ENCODE peak calls at places on chromosomes 16 and 17, in five cellular contexts. B, L, V, R and G are unnamed samples.

GRCh38 chr17:69300222-69300621 is 26.7 kb downstream of the ABCA5 start:
- DNase-seq in B (no peak), L (no peak), V (no peak), R (no peak), G (no peak)

GRCh38 chr17:31093866-31094599 is 744 bp upstream of the NF1 start:
- DNase-seq in B (no peak), L (no peak), V (no peak), R (no peak), G (no peak)

GRCh38 chr16:54506691-54507090 is 220.1 kb upstream of the IRX3 start:
- DNase-seq in B (no peak), L (no peak), V (peak; percentile 70), R (no peak), G (no peak)

GRCh38 chr16:20610192-20610891 is 34.2 kb upstream of the ACSM2B start:
- DNase-seq in B (peak; percentile 88), L (no peak), V (peak; percentile 30), R (no peak), G (no peak)

GRCh38 chr17:61218438-61218837 is 181.2 kb upstream of the TBX2 start:
- DNase-seq in B (no peak), L (no peak), V (no peak), R (peak; percentile 86), G (no peak)

GRCh38 chr17:43351686-43352085 is 47.1 kb upstream of the ARL4D start:
- DNase-seq in B (no peak), L (no peak), V (no peak), R (no peak), G (no peak)

GRCh38 chr17:47192549-47192948 is 3.5 kb upstream of the CDC27 start:
- DNase-seq in B (no peak), L (no peak), V (no peak), R (no peak), G (no peak)

GRCh38 chr16:28901862-28902261 is 23.2 kb downstream of the RABEP2 start:
- DNase-seq in B (no peak), L (no peak), V (no peak), R (no peak), G (no peak)

GRCh38 chr16:24909856-24910255 is 64.1 kb downstream of the SLC5A11 start:
- DNase-seq in B (no peak), L (no peak), V (no peak), R (no peak), G (no peak)

GRCh38 chr17:16934133-16934795 is 37.7 kb downstream of the TNFRSF13B start:
- DNase-seq in B (no peak), L (no peak), V (no peak), R (no peak), G (no peak)

GRCh38 chr17:22305356-22306071 is 613.2 kb downstream of the KCNJ18 start:
- DNase-seq in B (no peak), L (no peak), V (no peak), R (no peak), G (no peak)

DNA sequence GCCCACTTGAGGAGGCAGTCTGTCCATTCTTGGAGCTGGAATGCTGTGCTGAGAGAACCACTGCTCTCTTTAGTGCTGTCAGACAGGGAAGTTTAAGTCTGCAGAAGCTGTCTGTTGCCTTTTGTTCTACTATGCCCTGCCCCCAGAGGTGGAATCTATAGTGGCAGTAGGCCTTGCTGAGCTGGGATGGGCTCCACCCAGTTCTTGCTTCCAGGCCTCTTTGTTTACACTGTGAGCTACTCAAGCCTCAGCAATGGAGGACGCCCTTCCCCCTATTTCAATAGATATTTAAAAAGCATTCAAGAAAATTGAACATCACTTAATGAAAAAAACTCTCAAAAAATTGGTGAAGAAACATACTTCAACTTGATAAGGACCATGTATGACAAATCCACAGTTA is 313.5 kb downstream of the PHKB start:
- DNase-seq in B (no peak), L (peak; percentile 4), V (no peak), R (peak; percentile 52), G (peak; percentile 8)
- TF ChIP-seq CTCF in B (no peak), L (no peak), V (no peak), R (peak; percentile 9), G (peak; percentile 29)

DNA sequence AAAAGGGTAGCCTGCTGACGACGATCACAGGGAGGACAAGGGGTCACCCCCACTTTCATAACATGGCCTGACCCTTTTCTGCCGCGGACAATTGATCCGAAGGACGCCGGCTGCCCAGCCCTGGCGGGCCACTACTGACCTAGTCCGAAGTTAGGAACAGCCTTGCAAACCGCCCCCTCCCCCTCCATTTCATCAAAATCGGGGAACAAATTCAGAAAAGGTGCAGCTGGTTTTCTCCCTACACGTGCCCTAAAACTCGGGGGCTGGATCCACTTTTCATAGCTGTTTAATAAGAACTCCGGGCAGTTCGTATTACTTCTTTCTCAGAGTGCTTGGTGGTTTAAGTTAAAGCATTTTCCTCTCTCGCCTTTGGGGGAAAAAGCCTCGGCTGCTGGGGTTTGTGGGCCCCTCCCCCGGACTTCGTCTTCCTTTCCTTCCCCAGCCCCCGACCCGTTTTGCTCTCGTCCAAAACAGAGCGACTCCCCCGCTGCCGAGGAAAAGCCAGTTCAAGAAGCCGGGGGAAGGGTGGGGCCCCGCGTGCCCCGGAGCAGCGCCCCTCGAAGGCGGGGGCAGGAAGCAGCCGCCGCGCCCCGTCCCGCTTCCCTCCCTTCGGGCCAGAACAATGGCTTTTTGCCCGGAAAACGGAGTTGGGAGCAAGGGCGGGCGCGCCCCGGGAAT is 643 bp upstream of the CBX2 start:
- DNase-seq in B (no peak), L (peak; percentile 80), V (peak; percentile 58), R (peak; percentile 32), G (peak; percentile 64)
- TF ChIP-seq CTCF in B (no peak), L (no peak), V (peak; percentile 36), R (peak; percentile 28), G (peak; percentile 55)

DNA sequence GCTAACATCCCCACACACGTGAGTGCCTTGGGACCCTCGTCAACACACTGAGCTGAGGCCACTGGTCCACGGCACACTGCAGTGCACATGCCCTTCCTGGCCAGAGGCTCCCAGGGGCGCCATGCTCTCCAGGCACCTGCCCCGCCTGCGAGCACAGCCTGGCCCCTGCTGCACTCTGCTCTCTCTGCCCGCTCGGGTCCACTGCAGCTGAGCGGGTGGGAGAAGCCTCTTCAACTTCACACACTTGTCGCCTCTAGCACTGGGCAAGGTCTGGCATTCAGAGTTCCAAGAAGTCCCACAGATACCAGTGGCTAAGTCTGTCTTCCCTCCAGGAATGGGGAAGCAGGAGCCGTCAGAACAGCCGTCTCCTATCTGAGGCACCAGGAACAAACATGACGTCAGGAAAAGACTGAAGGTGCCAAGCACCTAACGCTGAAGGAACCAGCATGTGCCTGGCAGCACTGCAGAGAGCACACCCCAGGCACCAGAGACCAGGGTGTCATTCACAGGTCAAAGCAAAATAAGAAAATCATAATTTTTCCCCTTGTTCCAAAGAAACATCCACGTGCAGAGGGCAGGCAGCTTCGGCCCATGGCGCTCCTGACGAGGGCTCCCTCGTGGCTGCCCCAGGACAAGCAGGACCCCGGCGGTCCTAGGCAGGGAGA is 82.9 kb downstream of the ZNF778 start:
- DNase-seq in B (no peak), L (no peak), V (no peak), R (peak; percentile 65), G (no peak)
- TF ChIP-seq CTCF in B (no peak), L (no peak), V (no peak), R (no peak), G (no peak)

GRCh38 chr17:28576758-28577465 is at the start of gene ALDOC:
- DNase-seq in B (no peak), L (peak; percentile 87), V (peak; percentile 97), R (peak; percentile 91), G (peak; percentile 87)
- TF ChIP-seq CTCF in B (no peak), L (no peak), V (no peak), R (no peak), G (no peak)

DNA sequence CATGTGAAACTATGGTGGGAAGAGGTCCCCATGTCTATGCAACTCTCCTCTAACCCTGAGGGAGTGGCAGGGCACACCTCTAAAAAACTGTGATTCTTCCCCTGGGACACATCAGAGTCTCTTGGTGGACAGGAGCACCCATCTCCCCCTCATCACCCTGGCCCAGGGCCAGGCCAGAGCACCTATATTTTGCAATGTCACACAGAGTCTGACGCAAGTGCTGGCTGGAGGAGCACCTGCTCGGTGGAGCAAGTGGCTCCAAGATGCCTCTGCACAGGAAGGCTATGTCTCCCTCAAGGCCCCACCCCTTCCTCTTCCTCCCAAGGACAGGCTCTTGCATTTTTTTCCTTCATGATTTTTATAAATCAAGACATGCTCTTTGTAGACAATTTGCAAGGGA is 13.3 kb downstream of the SNN start:
- DNase-seq in B (no peak), L (no peak), V (no peak), R (no peak), G (no peak)
- TF ChIP-seq CTCF in B (no peak), L (no peak), V (no peak), R (no peak), G (no peak)

DNA sequence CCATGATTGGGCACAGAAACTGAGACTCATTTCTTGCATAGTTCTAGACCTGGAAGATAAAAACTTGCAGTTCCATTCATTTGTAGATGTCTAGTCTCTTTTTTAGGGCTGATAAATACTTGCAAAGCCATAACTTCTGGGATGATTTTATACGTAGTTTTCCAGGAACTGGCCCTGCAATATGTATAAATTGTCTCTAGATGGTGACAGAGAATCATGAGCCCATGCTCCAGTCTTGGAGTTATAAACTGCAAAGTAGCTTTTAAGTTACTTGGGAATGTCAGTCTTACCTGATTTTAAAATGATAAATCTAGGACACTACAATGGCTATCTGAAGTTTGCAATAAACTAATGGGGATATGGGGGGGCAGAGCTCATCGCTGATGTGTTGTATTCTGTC is 3.0 kb upstream of the ADAMTS18 start:
- DNase-seq in B (no peak), L (no peak), V (peak; percentile 25), R (no peak), G (no peak)
- TF ChIP-seq CTCF in B (no peak), L (no peak), V (peak; percentile 28), R (no peak), G (peak; percentile 42)

GRCh38 chr16:23711785-23712184 is 1.2 kb downstream of the ERN2 start:
- DNase-seq in B (no peak), L (no peak), V (no peak), R (no peak), G (no peak)

GRCh38 chr16:23709536-23709935 is 3.5 kb downstream of the ERN2 start:
- DNase-seq in B (no peak), L (no peak), V (no peak), R (no peak), G (no peak)

GRCh38 chr16:23710504-23710903 is 2.5 kb downstream of the ERN2 start:
- DNase-seq in B (no peak), L (no peak), V (no peak), R (no peak), G (no peak)

GRCh38 chr16:23712976-23713375 is at the start of gene ERN2:
- DNase-seq in B (no peak), L (no peak), V (no peak), R (no peak), G (no peak)

GRCh38 chr16:23710008-23710407 is 3.0 kb downstream of the ERN2 start:
- DNase-seq in B (no peak), L (no peak), V (no peak), R (no peak), G (no peak)
- TF ChIP-seq CTCF in B (no peak), L (no peak), V (no peak), R (no peak), G (no peak)